ENCODE peak calls at places on chromosomes 11 and 22, in seven cellular contexts. X, C, F, A, S, P and H are unnamed samples.

GRCh38 chr11:120181446-120181992 is 29.3 kb upstream of the OAF start:
- DNase-seq in X (peak; percentile 83), C (no peak), F (no peak), A (peak; percentile 25), S (no peak), P (no peak), H (no peak)

GRCh38 chr11:73140213-73141030 is 1.7 kb downstream of the FCHSD2 start:
- DNase-seq in X (no peak), C (peak; percentile 69), F (no peak), A (peak; percentile 39), S (no peak), P (peak; percentile 42), H (no peak)

GRCh38 chr11:84780689-84781293 is 846.4 kb downstream of the DLG2 start:
- DNase-seq in X (no peak), C (peak; percentile 53), F (no peak), A (no peak), S (no peak), P (no peak), H (no peak)

GRCh38 chr11:17707833-17708232 is 11.5 kb upstream of the MYOD1 start:
- DNase-seq in X (no peak), C (no peak), F (no peak), A (no peak), S (no peak), P (no peak), H (no peak)

GRCh38 chr22:20076627-20077172 is 3.3 kb upstream of the DGCR8 start:
- DNase-seq in X (no peak), C (no peak), F (no peak), A (no peak), S (no peak), P (no peak), H (no peak)

GRCh38 chr22:45225732-45226560 is 14.7 kb downstream of the KIAA0930 start:
- DNase-seq in X (no peak), C (no peak), F (no peak), A (peak; percentile 62), S (no peak), P (no peak), H (no peak)

GRCh38 chr11:14350215-14350614 is 8.8 kb downstream of the RRAS2 start:
- DNase-seq in X (no peak), C (no peak), F (no peak), A (no peak), S (no peak), P (no peak), H (no peak)

GRCh38 chr11:47179655-47179991 is 2.9 kb upstream of the ARFGAP2 start:
- DNase-seq in X (no peak), C (peak; percentile 68), F (peak; percentile 44), A (no peak), S (no peak), P (no peak), H (no peak)

GRCh38 chr11:27218498-27219038 is 144.4 kb downstream of the CCDC34 start:
- DNase-seq in X (no peak), C (no peak), F (no peak), A (no peak), S (no peak), P (no peak), H (peak; percentile 93)

GRCh38 chr11:122976734-122977454 is 4.7 kb downstream of the BSX start:
- DNase-seq in X (no peak), C (no peak), F (no peak), A (no peak), S (no peak), P (no peak), H (no peak)

GRCh38 chr11:122976396-122976733 is 5.3 kb downstream of the BSX start:
- DNase-seq in X (no peak), C (no peak), F (no peak), A (no peak), S (no peak), P (no peak), H (no peak)

GRCh38 chr11:122978303-122978620 is 3.4 kb downstream of the BSX start:
- DNase-seq in X (no peak), C (no peak), F (no peak), A (no peak), S (no peak), P (no peak), H (no peak)

GRCh38 chr11:122979103-122979814 is 2.4 kb downstream of the BSX start:
- DNase-seq in X (no peak), C (no peak), F (no peak), A (no peak), S (no peak), P (no peak), H (no peak)

DNA sequence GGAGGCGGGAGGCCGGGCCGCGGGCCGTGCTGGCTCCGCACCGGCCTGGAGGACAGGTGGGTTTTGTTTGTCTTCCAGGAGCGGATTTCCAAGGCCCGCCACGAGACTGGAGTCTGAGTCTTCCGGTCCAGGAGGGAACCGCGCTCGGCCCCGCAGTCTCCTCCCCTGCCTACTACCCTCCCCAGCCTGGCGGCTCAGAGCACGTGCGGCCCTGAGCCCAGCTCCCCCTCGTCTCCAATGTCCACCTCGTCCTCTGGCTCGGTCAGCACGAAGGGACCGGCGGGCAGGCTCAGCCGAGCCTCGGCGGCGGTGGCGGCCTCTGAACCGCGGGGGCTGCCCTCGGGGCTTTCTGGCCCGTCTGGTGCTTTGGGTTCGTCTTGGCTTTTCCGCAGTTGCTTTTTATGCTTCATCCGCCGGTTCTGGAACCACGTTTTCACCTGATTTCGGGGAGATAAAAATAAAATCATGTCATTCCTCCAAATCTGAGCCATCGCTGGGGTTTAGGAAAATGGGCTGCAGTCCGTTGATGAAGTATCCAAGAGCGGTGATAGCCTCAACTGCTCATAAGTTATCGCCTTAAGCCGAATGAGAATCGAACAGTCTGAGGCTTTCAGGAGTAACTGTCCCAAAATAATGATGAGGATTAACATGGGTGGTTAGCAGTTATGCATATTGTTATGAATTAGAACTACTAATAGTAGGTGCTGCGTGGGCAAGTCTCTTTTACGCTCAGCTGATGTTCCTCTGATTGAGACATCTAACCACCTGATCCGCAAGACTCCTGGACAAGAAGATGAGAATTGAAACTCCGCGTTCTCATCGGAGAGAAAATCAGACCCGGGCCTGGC is 4.0 kb downstream of the BSX start:
- DNase-seq in X (no peak), C (peak; percentile 31), F (no peak), A (no peak), S (no peak), P (no peak), H (no peak)
- H3K27me3 ChIP-seq in X (peaks cover 7% of the 10 kb centered on the region), C (peaks cover 99% of the 10 kb centered on the region), F (peaks cover 56% of the 10 kb centered on the region), A (peaks cover 6% of the 10 kb centered on the region), S (peaks cover 48% of the 10 kb centered on the region), P (peaks cover 99% of the 10 kb centered on the region), H (peaks cover 60% of the 10 kb centered on the region)

DNA sequence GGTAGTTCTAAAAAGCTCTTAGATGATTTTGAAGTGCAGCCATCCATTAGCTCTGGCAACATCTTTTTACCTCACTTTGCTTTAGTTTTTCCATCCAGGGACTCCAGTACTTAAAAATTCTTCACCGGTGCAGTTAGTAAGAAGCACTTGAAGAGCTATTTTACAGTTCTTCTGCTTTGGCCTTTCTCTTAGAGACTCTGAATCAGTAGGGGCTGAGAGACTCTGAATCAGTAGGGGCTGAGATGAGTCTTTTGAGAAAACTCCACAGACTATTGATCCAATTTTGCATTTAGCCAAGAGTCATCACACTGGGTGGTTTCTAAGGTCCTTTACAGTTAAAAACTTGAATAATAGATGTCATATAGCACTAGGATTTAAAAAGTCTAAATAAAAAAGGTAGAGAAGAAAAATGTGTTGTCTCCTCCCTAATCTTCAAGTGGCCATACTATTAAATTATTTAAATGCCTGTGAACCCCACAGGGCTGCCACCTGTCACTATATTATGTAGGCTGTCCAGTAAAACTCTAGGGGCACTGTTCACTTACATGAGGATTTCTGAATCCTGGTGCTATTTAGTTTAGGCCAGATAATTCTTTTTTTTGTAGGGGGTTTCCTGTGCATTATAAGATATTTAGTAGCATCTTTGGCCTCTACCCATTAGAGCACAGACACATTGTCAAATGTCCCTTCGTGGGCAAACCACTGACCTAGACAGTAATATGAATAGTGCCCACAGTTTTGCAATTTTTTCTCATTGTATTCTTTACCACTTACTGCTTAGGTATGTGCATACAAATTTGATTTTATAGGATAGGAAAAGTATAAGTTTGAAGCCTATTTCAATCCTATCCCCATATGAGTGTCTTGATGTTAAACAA is 26.3 kb upstream of the HIKESHI start:
- DNase-seq in X (no peak), C (no peak), F (no peak), A (no peak), S (no peak), P (no peak), H (no peak)
- TF ChIP-seq CTCF in X (no peak), C (no peak), F (no peak), A (no peak), S (no peak), P (no peak), H (no peak)

DNA sequence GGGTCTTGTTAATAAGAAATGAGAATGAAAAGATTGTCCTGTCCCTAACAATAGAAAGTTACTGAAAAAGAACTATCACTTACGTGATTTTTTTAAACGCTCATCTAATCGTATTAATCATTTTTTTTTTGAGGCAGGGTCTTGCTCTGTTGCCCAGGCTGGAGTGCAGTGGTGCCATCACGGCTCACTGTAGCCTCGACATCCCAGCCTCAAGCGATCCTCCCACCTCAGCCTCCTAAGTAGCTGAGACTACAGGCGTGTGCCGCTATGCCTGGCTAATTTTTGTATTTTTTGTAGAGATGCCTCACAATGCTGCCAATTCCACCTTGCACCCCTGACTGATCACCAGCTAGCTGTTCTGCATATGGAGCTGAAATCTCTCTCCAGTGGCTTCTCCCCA is 15.7 kb downstream of the PDGFB start:
- DNase-seq in X (no peak), C (no peak), F (no peak), A (no peak), S (no peak), P (no peak), H (no peak)
- H3K36me3 ChIP-seq in X (peaks cover 28% of the 10 kb centered on the region), C (peaks cover 7% of the 10 kb centered on the region), F (peaks cover 4% of the 10 kb centered on the region), A (peaks cover 22% of the 10 kb centered on the region), S (no peaks in the 10 kb centered on the region), P (peaks cover 95% of the 10 kb centered on the region), H (no peaks in the 10 kb centered on the region)

GRCh38 chr11:124756033-124756752 is 4.1 kb upstream of the VSIG2 start:
- DNase-seq in X (no peak), C (no peak), F (no peak), A (no peak), S (no peak), P (no peak), H (no peak)

GRCh38 chr11:124758355-124759267 is 3.5 kb downstream of the ESAM start:
- DNase-seq in X (no peak), C (peak; percentile 91), F (peak; percentile 70), A (peak; percentile 82), S (no peak), P (peak; percentile 70), H (no peak)

GRCh38 chr11:124756753-124757227 is 4.7 kb upstream of the VSIG2 start:
- DNase-seq in X (no peak), C (no peak), F (no peak), A (no peak), S (no peak), P (no peak), H (no peak)

GRCh38 chr11:124759268-124760204 is 2.6 kb downstream of the ESAM start:
- DNase-seq in X (no peak), C (peak; percentile 22), F (no peak), A (no peak), S (no peak), P (peak; percentile 88), H (no peak)

GRCh38 chr11:124757320-124757719 is 4.8 kb downstream of the ESAM start:
- DNase-seq in X (no peak), C (no peak), F (no peak), A (no peak), S (no peak), P (no peak), H (no peak)
- H3K27me3 ChIP-seq in X (peaks cover 6% of the 10 kb centered on the region), C (peaks cover 98% of the 10 kb centered on the region), F (peaks cover 32% of the 10 kb centered on the region), A (no peaks in the 10 kb centered on the region), S (no peaks in the 10 kb centered on the region), P (peaks cover 53% of the 10 kb centered on the region), H (peaks cover 22% of the 10 kb centered on the region)